ENCODE peak calls at places on chromosomes 7 and 10, in ten cellular contexts. E is heart left ventricle, M is Peyer's patch, R is testis, Z is suprapubic skin, Q is body of pancreas, A is A549, F is breast epithelium, X is transverse colon, V is erythroblast. C is an unnamed sample.

GRCh38 chr10:122640921-122641320 is 58.7 kb downstream of the C10orf120 start:
- DNase-seq in M (peak), F (no peak), X (no peak), A (no peak), Q (no peak), Z (no peak), V (no peak), R (no peak), E (no peak), C (no peak)

GRCh38 chr7:31699050-31699449 is 12.0 kb downstream of the PPP1R17 start:
- DNase-seq in Z (no peak), X (no peak), F (no peak), R (no peak), M (no peak), E (no peak), V (no peak), Q (no peak), A (no peak), C (no peak)

GRCh38 chr10:94412439-94412838 is 10.1 kb downstream of the TBC1D12 start:
- DNase-seq in A (no peak), F (no peak), R (no peak), Z (no peak), E (no peak), M (no peak), V (no peak), Q (no peak), X (no peak), C (no peak)

GRCh38 chr10:121998462-121998861 is 9.5 kb downstream of the TACC2 start:
- DNase-seq in Q (no peak), F (peak), M (no peak), Z (no peak), A (no peak), E (no peak), X (no peak), R (no peak), V (no peak), C (peak)

GRCh38 chr10:43943119-43943824 is 294.6 kb upstream of the ZNF32 start:
- DNase-seq in R (no peak), Z (peak), M (no peak), X (no peak), V (no peak), A (no peak), Q (no peak), E (peak), F (peak), C (no peak)

GRCh38 chr7:136900005-136900404 is 31.6 kb downstream of the CHRM2 start:
- DNase-seq in F (no peak), Q (no peak), V (no peak), M (no peak), A (no peak), R (no peak), X (no peak), E (no peak), Z (no peak), C (no peak)

GRCh38 chr7:37915438-37915837 is 1.2 kb downstream of the SFRP4 start:
- DNase-seq in M (no peak), F (no peak), R (no peak), Z (no peak), A (no peak), Q (peak), V (no peak), X (peak), E (peak), C (no peak)

GRCh38 chr7:155983176-155983815 is 171.0 kb upstream of the SHH start:
- DNase-seq in M (peak), V (no peak), A (no peak), E (no peak), Z (peak), R (peak), X (peak), Q (no peak), F (no peak), C (no peak)

GRCh38 chr7:11591943-11592342 is 240.1 kb downstream of the THSD7A start:
- DNase-seq in V (no peak), Q (no peak), M (no peak), R (no peak), E (no peak), Z (no peak), F (no peak), X (no peak), A (no peak), C (no peak)
- TF ChIP-seq POLR2A in V (no peak), Q (no peak), M (no peak), R (no peak), E (no peak), Z (no peak), F (no peak), X (no peak), A (no peak), C (no peak)

GRCh38 chr10:87817873-87818504 is at the start of gene ATAD1:
- DNase-seq in V (peak), A (peak), E (peak), Z (peak), R (peak), Q (peak), X (peak), M (peak), F (peak), C (peak)
- TF ChIP-seq POLR2A in V (peak), A (peak), E (no peak), Z (peak), R (no peak), Q (peak), X (peak), M (peak), F (no peak), C (peak)

DNA sequence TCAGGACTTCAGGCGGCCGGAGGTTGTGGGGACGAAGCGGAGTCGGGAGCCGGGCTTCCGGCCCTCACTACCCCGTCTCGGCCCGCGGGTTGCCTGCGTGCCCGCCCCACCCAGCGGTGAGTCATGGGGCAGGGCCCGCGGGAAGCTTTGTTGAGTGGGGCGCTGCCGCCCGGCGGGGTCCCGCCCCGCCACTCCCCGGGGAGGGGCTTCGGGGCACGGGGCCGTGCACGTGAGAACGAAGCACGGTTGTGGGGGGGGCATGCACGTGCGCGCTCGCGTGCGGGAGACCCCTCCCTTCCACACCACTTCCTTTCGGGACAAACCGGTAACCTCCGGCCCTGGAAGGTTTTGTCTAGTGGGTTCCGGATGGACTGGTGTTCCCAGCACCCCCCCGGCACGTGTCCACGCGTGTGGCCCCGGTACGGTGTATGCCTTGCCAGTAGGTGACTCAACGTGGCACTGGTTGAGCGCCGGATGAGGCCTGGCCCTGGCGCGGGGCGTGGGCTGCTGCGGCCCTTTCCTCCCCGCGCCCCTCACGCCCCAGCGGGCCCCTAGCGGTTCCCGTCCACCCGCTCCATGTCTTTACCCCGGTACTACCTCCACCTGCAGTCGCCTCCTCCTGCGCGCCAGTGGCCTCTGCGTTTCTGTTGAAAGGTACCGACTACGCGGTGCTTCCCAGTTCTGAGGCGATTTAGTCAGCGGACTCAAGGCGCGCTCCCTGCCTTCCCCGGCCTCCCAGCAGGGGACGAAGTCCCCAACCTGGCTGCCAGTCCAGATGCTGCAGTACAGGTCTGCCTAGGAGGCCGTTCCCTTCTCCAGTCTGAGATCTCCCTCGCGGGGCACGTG is 3.1 kb downstream of the ADIRF start:
- DNase-seq in X (peak), A (peak), Z (peak), Q (peak), M (peak), V (peak), R (peak), F (peak), E (peak), C (peak)
- TF ChIP-seq POLR2A in X (peak), A (no peak), Z (peak), Q (peak), M (peak), V (no peak), R (peak), F (peak), E (no peak), C (peak)

GRCh38 chr10:88989824-88990527 is 622 bp upstream of the FAS start:
- DNase-seq in X (no peak), F (no peak), R (peak), Q (no peak), A (no peak), E (no peak), V (no peak), Z (no peak), M (no peak), C (peak)

GRCh38 chr10:88989423-88989822 is 1.2 kb upstream of the FAS start:
- DNase-seq in Q (no peak), R (no peak), A (no peak), X (no peak), F (no peak), V (no peak), M (no peak), E (no peak), Z (no peak), C (no peak)

GRCh38 chr10:88991900-88992237 is 1.3 kb downstream of the FAS start:
- DNase-seq in E (no peak), X (no peak), Z (no peak), M (no peak), V (no peak), F (no peak), A (no peak), R (no peak), Q (no peak), C (no peak)

GRCh38 chr10:88991161-88991899 is 732 bp downstream of the FAS start:
- DNase-seq in V (peak), R (peak), Q (peak), M (peak), A (peak), E (peak), X (peak), F (peak), Z (peak), C (peak)

GRCh38 chr10:88990528-88991160 is at the start of gene FAS:
- DNase-seq in M (peak), X (peak), F (peak), Q (peak), V (peak), Z (peak), R (peak), A (peak), E (peak), C (peak)
- TF ChIP-seq POLR2A in M (peak), X (peak), F (no peak), Q (peak), V (peak), Z (peak), R (no peak), A (peak), E (no peak), C (peak)

DNA sequence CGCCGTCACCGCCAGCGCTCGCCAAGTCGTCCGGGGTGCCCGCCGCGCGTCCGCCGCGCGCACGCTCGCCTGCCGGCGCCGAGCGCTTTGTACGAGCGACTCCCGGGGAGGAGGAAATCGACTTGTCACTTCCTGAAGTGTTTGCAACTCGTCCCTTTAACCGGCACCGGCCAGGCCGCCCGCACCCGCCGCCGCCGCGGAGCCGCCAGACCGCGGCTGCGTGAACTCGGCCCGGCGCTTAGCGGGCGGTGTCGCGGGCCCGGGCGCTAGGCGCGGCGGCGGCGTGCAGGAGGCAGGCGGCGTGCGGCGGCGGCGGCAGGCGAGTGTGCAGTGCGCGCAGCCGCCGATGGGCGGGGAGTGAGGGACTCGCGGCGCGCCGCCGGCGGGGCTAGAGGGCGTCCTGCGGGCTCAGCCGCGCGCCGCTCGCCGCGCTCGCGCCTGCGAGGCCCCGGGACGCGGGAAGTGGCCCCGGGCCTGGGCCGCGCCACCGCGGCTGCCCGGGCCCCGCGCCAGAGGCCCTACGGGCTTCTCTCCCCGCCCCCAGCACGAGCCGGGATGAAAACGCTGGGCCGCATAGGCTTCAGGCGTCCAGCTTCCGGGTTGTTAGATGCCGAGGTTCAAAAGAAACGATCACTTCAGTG is at the start of gene FAM53B:
- DNase-seq in R (peak), M (peak), F (no peak), Q (peak), Z (peak), A (peak), E (peak), V (peak), X (peak), C (peak)
- TF ChIP-seq POLR2A in R (no peak), M (peak), F (no peak), Q (no peak), Z (peak), A (no peak), E (no peak), V (no peak), X (no peak), C (peak)

GRCh38 chr7:5692845-5693278 is 88.6 kb downstream of the RNF216 start:
- DNase-seq in R (no peak), Q (no peak), Z (no peak), V (no peak), A (peak), M (no peak), E (no peak), X (no peak), F (no peak), C (no peak)
- TF ChIP-seq POLR2A in R (no peak), Q (no peak), Z (no peak), V (no peak), A (no peak), M (no peak), E (no peak), X (no peak), F (no peak), C (no peak)

GRCh38 chr7:43639858-43640491 is 57.1 kb downstream of the STK17A start:
- DNase-seq in E (peak), V (no peak), X (peak), R (peak), Q (peak), A (peak), M (peak), F (no peak), Z (no peak), C (no peak)

GRCh38 chr7:43643842-43644241 is 60.9 kb downstream of the STK17A start:
- DNase-seq in V (no peak), M (no peak), R (no peak), E (no peak), Z (no peak), A (no peak), X (no peak), F (no peak), Q (no peak), C (no peak)

GRCh38 chr7:43645699-43646226 is 62.9 kb downstream of the STK17A start:
- DNase-seq in A (no peak), F (no peak), E (no peak), X (no peak), R (no peak), M (no peak), V (no peak), Q (no peak), Z (no peak), C (no peak)

GRCh38 chr7:43640679-43641078 is 57.8 kb downstream of the STK17A start:
- DNase-seq in F (no peak), E (no peak), Q (no peak), V (no peak), A (no peak), X (no peak), Z (no peak), R (no peak), M (no peak), C (no peak)

GRCh38 chr7:43642897-43643630 is 60.2 kb downstream of the STK17A start:
- DNase-seq in V (no peak), E (no peak), Z (no peak), M (no peak), A (no peak), R (no peak), F (no peak), Q (no peak), X (no peak), C (no peak)
- TF ChIP-seq POLR2A in V (no peak), E (no peak), Z (no peak), M (no peak), A (no peak), R (no peak), F (no peak), Q (no peak), X (no peak), C (no peak)

GRCh38 chr10:69025370-69025896 is 36.8 kb downstream of the KIFBP start:
- DNase-seq in Z (no peak), E (no peak), M (no peak), A (no peak), F (no peak), V (no peak), R (no peak), X (no peak), Q (no peak), C (no peak)
- TF ChIP-seq POLR2A in Z (no peak), E (no peak), M (no peak), A (no peak), F (no peak), V (no peak), R (no peak), X (no peak), Q (no peak), C (no peak)

DNA sequence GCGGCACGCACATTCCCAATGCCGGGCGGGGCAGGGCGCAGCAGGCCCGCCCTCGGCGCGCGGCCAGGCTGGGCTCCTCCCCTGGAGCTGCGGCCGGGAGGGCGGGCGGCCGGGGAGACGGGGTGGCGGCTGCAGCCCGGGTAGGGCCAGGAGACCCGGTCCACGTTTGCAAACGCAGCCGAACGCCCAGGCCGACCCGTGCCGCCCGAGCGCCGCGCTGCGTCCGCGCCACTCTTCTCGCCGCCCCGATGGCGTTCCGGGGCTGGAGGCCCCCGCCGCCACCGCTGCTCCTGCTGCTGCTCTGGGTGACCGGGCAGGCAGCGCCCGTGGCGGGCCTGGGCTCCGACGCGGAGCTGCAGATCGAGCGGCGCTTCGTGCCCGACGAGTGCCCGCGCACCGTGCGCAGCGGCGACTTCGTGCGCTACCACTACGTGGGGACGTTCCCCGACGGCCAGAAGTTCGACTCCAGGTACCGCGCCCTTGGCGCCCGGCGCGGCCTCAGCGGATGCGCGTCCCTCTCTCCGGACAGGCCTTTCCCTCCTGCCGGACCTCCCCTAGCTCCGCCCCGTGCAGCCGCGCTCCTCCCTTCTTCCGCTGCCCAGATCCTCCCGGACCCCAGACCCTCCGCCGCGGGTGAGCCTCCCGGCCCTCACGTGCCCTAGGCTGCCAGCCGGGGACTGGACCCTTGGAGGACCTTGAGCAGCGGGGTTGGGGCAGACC is at the start of gene FKBP9:
- DNase-seq in R (peak), M (peak), F (peak), V (peak), E (peak), Q (peak), X (peak), A (peak), Z (peak), C (peak)
- TF ChIP-seq POLR2A in R (no peak), M (peak), F (no peak), V (peak), E (no peak), Q (peak), X (peak), A (peak), Z (peak), C (peak)

DNA sequence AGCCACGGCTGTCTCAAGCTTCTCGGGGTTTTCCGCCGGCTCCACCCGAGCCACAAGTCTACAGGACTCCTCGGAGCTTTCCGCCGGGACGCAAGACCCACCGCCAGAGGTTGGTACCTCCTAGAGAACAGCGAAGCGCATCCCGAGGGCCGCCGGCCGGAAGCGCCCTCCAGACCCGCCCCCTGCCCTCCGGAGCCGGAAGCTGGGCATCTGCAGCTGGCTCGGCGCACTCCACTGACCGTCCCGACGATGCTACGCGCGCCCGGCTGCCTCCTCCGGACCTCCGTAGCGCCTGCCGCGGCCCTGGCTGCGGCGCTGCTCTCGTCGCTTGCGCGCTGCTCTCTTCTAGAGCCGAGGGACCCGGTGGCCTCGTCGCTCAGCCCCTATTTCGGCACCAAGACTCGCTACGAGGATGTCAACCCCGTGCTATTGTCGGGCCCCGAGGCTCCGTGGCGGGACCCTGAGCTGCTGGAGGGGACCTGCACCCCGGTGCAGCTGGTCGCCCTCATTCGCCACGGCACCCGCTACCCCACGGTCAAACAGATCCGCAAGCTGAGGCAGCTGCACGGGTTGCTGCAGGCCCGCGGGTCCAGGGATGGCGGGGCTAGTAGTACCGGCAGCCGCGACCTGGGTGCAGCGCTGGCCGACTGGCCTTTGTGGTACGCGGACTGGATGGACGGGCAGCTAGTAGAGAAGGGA is at the start of gene MINPP1:
- DNase-seq in X (peak), V (peak), Q (peak), R (peak), A (peak), M (peak), F (peak), E (peak), Z (peak), C (peak)
- TF ChIP-seq POLR2A in X (peak), V (peak), Q (peak), R (no peak), A (peak), M (peak), F (peak), E (no peak), Z (peak), C (peak)